ENCODE peak calls at places on chromosomes 12 and 14, in ten cellular contexts. One of them, this sample, is unnamed.

GRCh38 chr14:42163136-42163535 is 556.5 kb downstream of the LRFN5 start:
- DNase-seq in stomach: no peak
- DNase-seq in right lobe of liver: no peak
- DNase-seq in heart right ventricle: no peak
- DNase-seq in MM.1S: no peak
- DNase-seq in neuronal stem cell: no peak
- DNase-seq in SJCRH30: peak; percentile 82
- DNase-seq in CD4-positive, CD25-positive, alpha-beta regulatory T cell: no peak
- DNase-seq in CD8-positive, alpha-beta T cell: no peak
- DNase-seq in sigmoid colon: no peak
- DNase-seq in this sample: no peak

GRCh38 chr12:78062781-78063180 is 232.1 kb downstream of the NAV3 start:
- DNase-seq in stomach: peak; percentile 31
- DNase-seq in right lobe of liver: no peak
- DNase-seq in heart right ventricle: peak; percentile 17
- DNase-seq in MM.1S: no peak
- DNase-seq in neuronal stem cell: no peak
- DNase-seq in SJCRH30: no peak
- DNase-seq in CD4-positive, CD25-positive, alpha-beta regulatory T cell: no peak
- DNase-seq in CD8-positive, alpha-beta T cell: no peak
- DNase-seq in sigmoid colon: no peak
- DNase-seq in this sample: peak; percentile 21

GRCh38 chr12:903055-903454 is 46.4 kb downstream of the RAD52 start:
- DNase-seq in stomach: no peak
- DNase-seq in right lobe of liver: no peak
- DNase-seq in heart right ventricle: no peak
- DNase-seq in MM.1S: no peak
- DNase-seq in neuronal stem cell: no peak
- DNase-seq in SJCRH30: no peak
- DNase-seq in CD4-positive, CD25-positive, alpha-beta regulatory T cell: no peak
- DNase-seq in CD8-positive, alpha-beta T cell: no peak
- DNase-seq in sigmoid colon: no peak
- DNase-seq in this sample: no peak

GRCh38 chr12:111361717-111362576 is 6.9 kb downstream of the PHETA1 start:
- DNase-seq in stomach: peak; percentile 85
- DNase-seq in right lobe of liver: peak; percentile 63
- DNase-seq in heart right ventricle: peak; percentile 46
- DNase-seq in MM.1S: no peak
- DNase-seq in neuronal stem cell: no peak
- DNase-seq in SJCRH30: no peak
- DNase-seq in CD4-positive, CD25-positive, alpha-beta regulatory T cell: no peak
- DNase-seq in CD8-positive, alpha-beta T cell: no peak
- DNase-seq in sigmoid colon: no peak
- DNase-seq in this sample: no peak

GRCh38 chr12:81797100-81797499 is 38.0 kb upstream of the PPFIA2 start:
- DNase-seq in stomach: no peak
- DNase-seq in right lobe of liver: no peak
- DNase-seq in heart right ventricle: no peak
- DNase-seq in MM.1S: peak; percentile 48
- DNase-seq in neuronal stem cell: no peak
- DNase-seq in SJCRH30: peak; percentile 44
- DNase-seq in CD4-positive, CD25-positive, alpha-beta regulatory T cell: no peak
- DNase-seq in CD8-positive, alpha-beta T cell: no peak
- DNase-seq in sigmoid colon: no peak
- DNase-seq in this sample: peak; percentile 56

GRCh38 chr12:4244868-4245267 is 28.7 kb upstream of the CCND2 start:
- DNase-seq in stomach: no peak
- DNase-seq in right lobe of liver: no peak
- DNase-seq in heart right ventricle: no peak
- DNase-seq in MM.1S: no peak
- DNase-seq in neuronal stem cell: no peak
- DNase-seq in SJCRH30: peak; percentile 93
- DNase-seq in CD4-positive, CD25-positive, alpha-beta regulatory T cell: no peak
- DNase-seq in CD8-positive, alpha-beta T cell: no peak
- DNase-seq in sigmoid colon: no peak
- DNase-seq in this sample: no peak

GRCh38 chr12:16920451-16920850 is 314.5 kb upstream of the LMO3 start:
- DNase-seq in stomach: no peak
- DNase-seq in right lobe of liver: no peak
- DNase-seq in heart right ventricle: no peak
- DNase-seq in MM.1S: no peak
- DNase-seq in neuronal stem cell: no peak
- DNase-seq in SJCRH30: peak; percentile 4
- DNase-seq in CD4-positive, CD25-positive, alpha-beta regulatory T cell: no peak
- DNase-seq in CD8-positive, alpha-beta T cell: no peak
- DNase-seq in sigmoid colon: no peak
- DNase-seq in this sample: no peak

GRCh38 chr12:93419388-93420034 is 22.2 kb downstream of the UBE2N start:
- DNase-seq in stomach: no peak
- DNase-seq in right lobe of liver: no peak
- DNase-seq in heart right ventricle: no peak
- DNase-seq in MM.1S: peak; percentile 64
- DNase-seq in neuronal stem cell: no peak
- DNase-seq in SJCRH30: peak; percentile 54
- DNase-seq in CD4-positive, CD25-positive, alpha-beta regulatory T cell: no peak
- DNase-seq in CD8-positive, alpha-beta T cell: no peak
- DNase-seq in sigmoid colon: no peak
- DNase-seq in this sample: peak; percentile 78

GRCh38 chr14:104786091-104786586 is 9.4 kb downstream of the AKT1 start:
- DNase-seq in stomach: no peak
- DNase-seq in right lobe of liver: no peak
- DNase-seq in heart right ventricle: peak; percentile 21
- DNase-seq in MM.1S: no peak
- DNase-seq in neuronal stem cell: no peak
- DNase-seq in SJCRH30: no peak
- DNase-seq in CD4-positive, CD25-positive, alpha-beta regulatory T cell: no peak
- DNase-seq in CD8-positive, alpha-beta T cell: no peak
- DNase-seq in sigmoid colon: no peak
- DNase-seq in this sample: no peak

GRCh38 chr14:32703246-32703645 is 235.4 kb upstream of the NPAS3 start:
- DNase-seq in stomach: no peak
- DNase-seq in right lobe of liver: no peak
- DNase-seq in heart right ventricle: no peak
- DNase-seq in MM.1S: no peak
- DNase-seq in neuronal stem cell: no peak
- DNase-seq in SJCRH30: no peak
- DNase-seq in CD4-positive, CD25-positive, alpha-beta regulatory T cell: no peak
- DNase-seq in CD8-positive, alpha-beta T cell: no peak
- DNase-seq in sigmoid colon: no peak
- DNase-seq in this sample: no peak

GRCh38 chr12:19131020-19131431 is 1.5 kb downstream of the PLEKHA5 start:
- DNase-seq in stomach: peak; percentile 33
- DNase-seq in right lobe of liver: peak; percentile 46
- DNase-seq in heart right ventricle: no peak
- DNase-seq in MM.1S: no peak
- DNase-seq in neuronal stem cell: peak; percentile 15
- DNase-seq in SJCRH30: no peak
- DNase-seq in CD4-positive, CD25-positive, alpha-beta regulatory T cell: no peak
- DNase-seq in CD8-positive, alpha-beta T cell: no peak
- DNase-seq in sigmoid colon: no peak
- DNase-seq in this sample: peak; percentile 6

GRCh38 chr12:62006076-62006732 is 254.0 kb upstream of the USP15 start:
- DNase-seq in stomach: no peak
- DNase-seq in right lobe of liver: peak; percentile 14
- DNase-seq in heart right ventricle: no peak
- DNase-seq in MM.1S: peak; percentile 46
- DNase-seq in neuronal stem cell: peak; percentile 32
- DNase-seq in SJCRH30: peak; percentile 51
- DNase-seq in CD4-positive, CD25-positive, alpha-beta regulatory T cell: no peak
- DNase-seq in CD8-positive, alpha-beta T cell: peak; percentile 18
- DNase-seq in sigmoid colon: no peak
- DNase-seq in this sample: peak; percentile 68

GRCh38 chr14:92603309-92604257 is 90.0 kb downstream of the RIN3 start:
- DNase-seq in stomach: no peak
- DNase-seq in right lobe of liver: no peak
- DNase-seq in heart right ventricle: peak; percentile 37
- DNase-seq in MM.1S: no peak
- DNase-seq in neuronal stem cell: peak; percentile 18
- DNase-seq in SJCRH30: peak; percentile 63
- DNase-seq in CD4-positive, CD25-positive, alpha-beta regulatory T cell: peak; percentile 8
- DNase-seq in CD8-positive, alpha-beta T cell: peak; percentile 61
- DNase-seq in sigmoid colon: peak; percentile 93
- DNase-seq in this sample: no peak

GRCh38 chr14:101601603-101602465 is 40.5 kb downstream of the DIO3 start:
- DNase-seq in stomach: peak; percentile 24
- DNase-seq in right lobe of liver: no peak
- DNase-seq in heart right ventricle: no peak
- DNase-seq in MM.1S: no peak
- DNase-seq in neuronal stem cell: no peak
- DNase-seq in SJCRH30: no peak
- DNase-seq in CD4-positive, CD25-positive, alpha-beta regulatory T cell: no peak
- DNase-seq in CD8-positive, alpha-beta T cell: peak; percentile 7
- DNase-seq in sigmoid colon: no peak
- DNase-seq in this sample: no peak

GRCh38 chr14:78666336-78667056 is 496.3 kb downstream of the NRXN3 start:
- DNase-seq in stomach: no peak
- DNase-seq in right lobe of liver: no peak
- DNase-seq in heart right ventricle: no peak
- DNase-seq in MM.1S: no peak
- DNase-seq in neuronal stem cell: no peak
- DNase-seq in SJCRH30: no peak
- DNase-seq in CD4-positive, CD25-positive, alpha-beta regulatory T cell: no peak
- DNase-seq in CD8-positive, alpha-beta T cell: no peak
- DNase-seq in sigmoid colon: no peak
- DNase-seq in this sample: no peak

GRCh38 chr12:116806845-116807440 is 68.8 kb downstream of the RNFT2 start:
- DNase-seq in stomach: no peak
- DNase-seq in right lobe of liver: no peak
- DNase-seq in heart right ventricle: no peak
- DNase-seq in MM.1S: no peak
- DNase-seq in neuronal stem cell: no peak
- DNase-seq in SJCRH30: no peak
- DNase-seq in CD4-positive, CD25-positive, alpha-beta regulatory T cell: no peak
- DNase-seq in CD8-positive, alpha-beta T cell: no peak
- DNase-seq in sigmoid colon: no peak
- DNase-seq in this sample: peak; percentile 65

GRCh38 chr14:38255673-38256357 is at the start of gene CLEC14A:
- DNase-seq in stomach: no peak
- DNase-seq in right lobe of liver: peak; percentile 59
- DNase-seq in heart right ventricle: peak; percentile 86
- DNase-seq in MM.1S: no peak
- DNase-seq in neuronal stem cell: no peak
- DNase-seq in SJCRH30: no peak
- DNase-seq in CD4-positive, CD25-positive, alpha-beta regulatory T cell: no peak
- DNase-seq in CD8-positive, alpha-beta T cell: no peak
- DNase-seq in sigmoid colon: no peak
- DNase-seq in this sample: no peak

GRCh38 chr12:92827836-92828431 is 101.2 kb downstream of the EEA1 start:
- DNase-seq in stomach: no peak
- DNase-seq in right lobe of liver: no peak
- DNase-seq in heart right ventricle: no peak
- DNase-seq in MM.1S: peak; percentile 36
- DNase-seq in neuronal stem cell: peak; percentile 8
- DNase-seq in SJCRH30: peak; percentile 45
- DNase-seq in CD4-positive, CD25-positive, alpha-beta regulatory T cell: no peak
- DNase-seq in CD8-positive, alpha-beta T cell: peak; percentile 24
- DNase-seq in sigmoid colon: no peak
- DNase-seq in this sample: peak; percentile 70

GRCh38 chr12:12611512-12612306 is at the start of gene CREBL2:
- DNase-seq in stomach: peak; percentile 92
- DNase-seq in right lobe of liver: peak; percentile 92
- DNase-seq in heart right ventricle: peak; percentile 93
- DNase-seq in MM.1S: peak; percentile 92
- DNase-seq in neuronal stem cell: peak; percentile 90
- DNase-seq in SJCRH30: peak; percentile 96
- DNase-seq in CD4-positive, CD25-positive, alpha-beta regulatory T cell: peak; percentile 74
- DNase-seq in CD8-positive, alpha-beta T cell: peak; percentile 85
- DNase-seq in sigmoid colon: peak; percentile 97
- DNase-seq in this sample: peak; percentile 97
- H3K4me3 ChIP-seq in stomach: peak within 1 kb of the TSS; percentile 84
- H3K4me3 ChIP-seq in right lobe of liver: peak within 1 kb of the TSS; percentile 73
- H3K4me3 ChIP-seq in heart right ventricle: peak within 1 kb of the TSS; percentile 64
- H3K4me3 ChIP-seq in MM.1S: peak within 1 kb of the TSS; percentile 89
- H3K4me3 ChIP-seq in neuronal stem cell: peak within 1 kb of the TSS; percentile 77
- H3K4me3 ChIP-seq in SJCRH30: peak within 1 kb of the TSS; percentile 78
- H3K4me3 ChIP-seq in CD4-positive, CD25-positive, alpha-beta regulatory T cell: peak within 1 kb of the TSS; percentile 97
- H3K4me3 ChIP-seq in CD8-positive, alpha-beta T cell: peak within 1 kb of the TSS; percentile 90
- H3K4me3 ChIP-seq in sigmoid colon: peak within 1 kb of the TSS; percentile 54
- H3K4me3 ChIP-seq in this sample: peak within 1 kb of the TSS; percentile 77

GRCh38 chr12:132498931-132499330 is 9.0 kb downstream of the FBRSL1 start:
- DNase-seq in stomach: no peak
- DNase-seq in right lobe of liver: no peak
- DNase-seq in heart right ventricle: no peak
- DNase-seq in MM.1S: no peak
- DNase-seq in neuronal stem cell: no peak
- DNase-seq in SJCRH30: no peak
- DNase-seq in CD4-positive, CD25-positive, alpha-beta regulatory T cell: no peak
- DNase-seq in CD8-positive, alpha-beta T cell: no peak
- DNase-seq in sigmoid colon: no peak
- DNase-seq in this sample: no peak
- H3K4me1 ChIP-seq in stomach: peaks cover 100% of the 10 kb centered on the region
- H3K4me1 ChIP-seq in right lobe of liver: no peaks in the 10 kb centered on the region
- H3K4me1 ChIP-seq in heart right ventricle: peaks cover 96% of the 10 kb centered on the region
- H3K4me1 ChIP-seq in MM.1S: no peaks in the 10 kb centered on the region
- H3K4me1 ChIP-seq in neuronal stem cell: peaks cover 24% of the 10 kb centered on the region
- H3K4me1 ChIP-seq in SJCRH30: peaks cover 13% of the 10 kb centered on the region
- H3K4me1 ChIP-seq in CD4-positive, CD25-positive, alpha-beta regulatory T cell: peaks cover 85% of the 10 kb centered on the region
- H3K4me1 ChIP-seq in CD8-positive, alpha-beta T cell: peaks cover 79% of the 10 kb centered on the region
- H3K4me1 ChIP-seq in sigmoid colon: peaks cover 96% of the 10 kb centered on the region
- H3K4me1 ChIP-seq in this sample: peaks cover 16% of the 10 kb centered on the region

DNA sequence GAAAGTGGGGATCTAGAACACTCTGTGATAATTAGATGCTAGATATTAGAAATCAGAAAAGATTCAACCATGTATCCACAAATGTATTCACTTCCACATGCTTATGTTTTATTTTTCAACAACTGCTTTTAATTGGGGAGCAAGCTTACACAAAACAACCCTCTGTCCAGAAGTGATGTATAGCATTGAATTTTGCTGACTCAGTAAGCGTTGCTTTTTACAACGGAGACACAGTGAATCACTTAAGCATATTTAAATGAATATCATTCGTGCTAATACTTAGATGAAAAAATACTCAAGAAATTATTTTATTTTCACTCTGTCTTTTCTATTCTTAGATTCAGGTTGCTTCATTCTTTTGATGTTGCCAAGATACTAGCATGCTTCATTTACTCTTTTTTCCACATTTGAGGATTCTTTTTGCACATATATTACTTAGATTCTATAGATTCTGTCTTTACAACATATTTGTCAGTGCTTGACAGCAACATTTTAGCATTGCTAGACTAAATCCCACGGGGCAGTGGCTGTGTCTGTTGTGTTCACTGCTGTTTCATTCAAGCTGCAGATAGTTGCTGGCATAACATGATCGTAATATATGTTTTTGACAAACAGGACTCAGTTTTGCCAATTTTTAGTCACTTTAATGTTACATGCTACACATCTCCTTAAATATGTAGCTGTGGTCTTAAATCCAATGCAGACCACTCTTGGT is 1714.4 kb upstream of the SEL1L start:
- DNase-seq in stomach: no peak
- DNase-seq in right lobe of liver: no peak
- DNase-seq in heart right ventricle: no peak
- DNase-seq in MM.1S: no peak
- DNase-seq in neuronal stem cell: no peak
- DNase-seq in SJCRH30: no peak
- DNase-seq in CD4-positive, CD25-positive, alpha-beta regulatory T cell: no peak
- DNase-seq in CD8-positive, alpha-beta T cell: no peak
- DNase-seq in sigmoid colon: no peak
- DNase-seq in this sample: no peak
- H3K4me3 ChIP-seq in stomach: no peak overlapping the region
- H3K4me3 ChIP-seq in right lobe of liver: no peak overlapping the region
- H3K4me3 ChIP-seq in heart right ventricle: no peak overlapping the region
- H3K4me3 ChIP-seq in MM.1S: no peak overlapping the region
- H3K4me3 ChIP-seq in neuronal stem cell: no peak overlapping the region
- H3K4me3 ChIP-seq in SJCRH30: no peak overlapping the region
- H3K4me3 ChIP-seq in CD4-positive, CD25-positive, alpha-beta regulatory T cell: no peak overlapping the region
- H3K4me3 ChIP-seq in CD8-positive, alpha-beta T cell: no peak overlapping the region
- H3K4me3 ChIP-seq in sigmoid colon: no peak overlapping the region
- H3K4me3 ChIP-seq in this sample: no peak overlapping the region

GRCh38 chr14:91400696-91401095 is 16.9 kb downstream of the CCDC88C start:
- DNase-seq in stomach: no peak
- DNase-seq in right lobe of liver: no peak
- DNase-seq in heart right ventricle: no peak
- DNase-seq in MM.1S: no peak
- DNase-seq in neuronal stem cell: no peak
- DNase-seq in SJCRH30: no peak
- DNase-seq in CD4-positive, CD25-positive, alpha-beta regulatory T cell: no peak
- DNase-seq in CD8-positive, alpha-beta T cell: no peak
- DNase-seq in sigmoid colon: no peak
- DNase-seq in this sample: no peak
- H3K4me1 ChIP-seq in stomach: peaks cover 94% of the 10 kb centered on the region
- H3K4me1 ChIP-seq in right lobe of liver: no peaks in the 10 kb centered on the region
- H3K4me1 ChIP-seq in heart right ventricle: peaks cover 67% of the 10 kb centered on the region
- H3K4me1 ChIP-seq in MM.1S: peaks cover 44% of the 10 kb centered on the region
- H3K4me1 ChIP-seq in neuronal stem cell: peaks cover 22% of the 10 kb centered on the region
- H3K4me1 ChIP-seq in SJCRH30: no peaks in the 10 kb centered on the region
- H3K4me1 ChIP-seq in CD4-positive, CD25-positive, alpha-beta regulatory T cell: peaks cover 97% of the 10 kb centered on the region
- H3K4me1 ChIP-seq in CD8-positive, alpha-beta T cell: peaks cover 92% of the 10 kb centered on the region
- H3K4me1 ChIP-seq in sigmoid colon: no peaks in the 10 kb centered on the region
- H3K4me1 ChIP-seq in this sample: peaks cover 10% of the 10 kb centered on the region

This sample was measured in A673.